ENCODE peak calls at places on chromosomes 3 and 15, in ten cellular contexts. U is Daoy; P is stimulated activated CD8-positive, alpha-beta memory T cell treated with anti-CD3 and anti-CD28 coated beads, Interleukin-7, amount 100 ng/mL, for 1 hour; T is stimulated activated CD4-positive, alpha-beta T cell treated with anti-CD3 and anti-CD28 coated beads, TNF-alpha, amount 100 ng/mL, for 24 hours; D is NCI-H1417; M is anterior cingulate cortex; S is HEK293T; I is activated CD4-positive, alpha-beta T cell treated with anti-CD3 and anti-CD28 coated beads, Interleukin-2, amount 50 U/mL, for 24 hours; K is activated CD8-positive, alpha-beta memory T cell treated with anti-CD3 and anti-CD28 coated beads, Interleukin-2, amount 50 U/mL, for 48 hours; Q is HCEC 1CT. C is an unnamed sample.
A peak's percentile ranks its signal among the peaks of the same experiment; 100 is the strongest.

GRCh38 chr3:150315711-150316110 is 92.4 kb upstream of the TSC22D2 start:
- DNase-seq in U (no peak), P (no peak), T (no peak), D (no peak), M (no peak), S (no peak), I (no peak), K (no peak), Q (no peak), C (no peak)

GRCh38 chr3:123071146-123071545 is 4.3 kb downstream of the PDIA5 start:
- DNase-seq in U (peak; percentile 59), P (no peak), T (no peak), D (no peak), M (no peak), S (peak; percentile 58), I (no peak), K (no peak), Q (no peak), C (no peak)

GRCh38 chr3:29186131-29186599 is 94.7 kb upstream of the RBMS3 start:
- DNase-seq in U (peak; percentile 79), P (no peak), T (no peak), D (no peak), M (no peak), S (no peak), I (no peak), K (no peak), Q (peak; percentile 98), C (peak; percentile 29)

GRCh38 chr3:56547486-56547885 is 9.5 kb upstream of the CCDC66 start:
- DNase-seq in U (peak; percentile 6), P (no peak), T (no peak), D (no peak), M (no peak), S (no peak), I (no peak), K (no peak), Q (peak; percentile 1), C (peak; percentile 29)

GRCh38 chr3:2510746-2511145 is 412.1 kb downstream of the CNTN4 start:
- DNase-seq in U (no peak), P (no peak), T (no peak), D (no peak), M (no peak), S (no peak), I (no peak), K (no peak), Q (no peak), C (no peak)

GRCh38 chr15:48939686-48940085 is 24.0 kb downstream of the SHC4 start:
- DNase-seq in U (peak; percentile 86), P (no peak), T (no peak), D (no peak), M (no peak), S (no peak), I (no peak), K (no peak), Q (peak; percentile 98), C (peak; percentile 81)

GRCh38 chr3:139772539-139773500 is 95.0 kb upstream of the NMNAT3 start:
- DNase-seq in U (peak; percentile 96), P (no peak), T (no peak), D (no peak), M (no peak), S (no peak), I (no peak), K (no peak), Q (peak; percentile 76), C (peak; percentile 2)

GRCh38 chr3:107416138-107416537 is 38.9 kb downstream of the CCDC54 start:
- DNase-seq in U (no peak), P (no peak), T (no peak), D (no peak), M (no peak), S (no peak), I (no peak), K (no peak), Q (no peak), C (no peak)

GRCh38 chr3:45955017-45955647 is 11.9 kb downstream of the CXCR6 start:
- DNase-seq in U (no peak), P (no peak), T (no peak), D (no peak), M (no peak), S (no peak), I (no peak), K (peak; percentile 38), Q (no peak), C (no peak)

GRCh38 chr3:142154186-142154585 is 4.8 kb upstream of the TFDP2 start:
- DNase-seq in U (no peak), P (no peak), T (no peak), D (no peak), M (no peak), S (no peak), I (no peak), K (no peak), Q (no peak), C (no peak)

GRCh38 chr3:45670995-45671394 is 18.2 kb upstream of the SACM1L start:
- DNase-seq in U (no peak), P (no peak), T (no peak), D (no peak), M (no peak), S (no peak), I (no peak), K (no peak), Q (no peak), C (no peak)

GRCh38 chr3:39671116-39671515 is 138.3 kb upstream of the MYRIP start:
- DNase-seq in U (no peak), P (no peak), T (no peak), D (no peak), M (no peak), S (no peak), I (no peak), K (no peak), Q (no peak), C (no peak)

GRCh38 chr3:152497457-152497856 is 228.7 kb downstream of the MBNL1 start:
- DNase-seq in U (no peak), P (no peak), T (no peak), D (no peak), M (no peak), S (no peak), I (no peak), K (no peak), Q (peak; percentile 33), C (no peak)

GRCh38 chr3:118488751-118489150 is 545.9 kb downstream of the IGSF11 start:
- DNase-seq in U (no peak), P (no peak), T (no peak), D (no peak), M (no peak), S (no peak), I (no peak), K (no peak), Q (no peak), C (no peak)

GRCh38 chr3:61822588-61822987 is 261.2 kb downstream of the PTPRG start:
- DNase-seq in U (no peak), P (no peak), T (no peak), D (no peak), M (no peak), S (no peak), I (no peak), K (no peak), Q (no peak), C (no peak)

GRCh38 chr3:164024786-164025185 is 1053.5 kb downstream of the SI start:
- DNase-seq in U (peak; percentile 39), P (no peak), T (no peak), D (no peak), M (no peak), S (no peak), I (no peak), K (no peak), Q (no peak), C (no peak)

GRCh38 chr3:17065315-17065714 is 180.6 kb downstream of the PLCL2 start:
- DNase-seq in U (no peak), P (no peak), T (no peak), D (no peak), M (no peak), S (no peak), I (no peak), K (no peak), Q (no peak), C (no peak)

C was measured in lung microvascular endothelial cell.